ENCODE peak calls at places on chromosomes 4 and X, in five cellular contexts. V, W, S, B and H are unnamed samples.

GRCh38 chr4:119688439-119688838 is 59.8 kb upstream of the PDE5A start:
- DNase-seq in S (no peak), B (no peak), V (no peak), W (no peak), H (no peak)

GRCh38 chr4:110610940-110611785 is 11.7 kb downstream of the PITX2 start:
- DNase-seq in S (peak), V (no peak), B (no peak), W (no peak), H (no peak)

GRCh38 chrX:37350034-37350365 is 836 bp downstream of the PRRG1 start:
- DNase-seq in B (no peak), S (no peak), V (peak), W (peak), H (no peak)

GRCh38 chrX:148316446-148316845 is 184.0 kb upstream of the AFF2 start:
- DNase-seq in W (no peak), B (no peak), V (no peak), S (no peak), H (no peak)

GRCh38 chrX:40152706-40153334 is 55.1 kb upstream of the BCOR start:
- DNase-seq in V (no peak), S (peak), B (no peak), W (no peak), H (peak)

GRCh38 chr4:94978904-94979303 is 221.1 kb downstream of the BMPR1B start:
- DNase-seq in S (no peak), B (no peak), V (no peak), W (peak), H (no peak)

GRCh38 chr4:113697429-113697828 is 64.1 kb downstream of the CAMK2D start:
- DNase-seq in W (no peak), B (no peak), V (no peak), S (no peak), H (no peak)

GRCh38 chr4:48329976-48330375 is 11.4 kb upstream of the SLAIN2 start:
- DNase-seq in S (no peak), B (no peak), V (peak), W (peak), H (no peak)

GRCh38 chr4:145566767-145567166 is 52.4 kb upstream of the MMAA start:
- DNase-seq in V (no peak), B (no peak), W (no peak), S (no peak), H (no peak)

GRCh38 chrX:100098660-100099375 is 311.3 kb downstream of the PCDH19 start:
- DNase-seq in W (no peak), S (peak), V (peak), B (no peak), H (no peak)

GRCh38 chrX:155000841-155001240 is 21.7 kb downstream of the F8 start:
- DNase-seq in S (no peak), V (no peak), W (no peak), B (no peak), H (no peak)

GRCh38 chrX:110944793-110945466 is 149.3 kb upstream of the CHRDL1 start:
- DNase-seq in V (peak), S (peak), W (no peak), B (no peak), H (peak)

GRCh38 chr4:114378306-114378903 is 220.2 kb upstream of the UGT8 start:
- DNase-seq in S (peak), W (peak), B (no peak), V (no peak), H (no peak)

GRCh38 chr4:173522874-173523395 is 7.1 kb downstream of the HAND2 start:
- DNase-seq in S (no peak), W (no peak), V (no peak), B (no peak), H (no peak)

GRCh38 chr4:23923840-23924239 is 34.0 kb upstream of the PPARGC1A start:
- DNase-seq in B (no peak), S (peak), W (no peak), V (no peak), H (no peak)

GRCh38 chrX:77617206-77617605 is 168.8 kb downstream of the ATRX start:
- DNase-seq in V (no peak), B (no peak), S (no peak), W (no peak), H (no peak)

GRCh38 chrX:143642426-143642825 is 6.5 kb upstream of the SLITRK4 start:
- DNase-seq in V (no peak), B (no peak), W (no peak), S (no peak), H (no peak)

GRCh38 chr4:143085224-143085623 is 99.5 kb upstream of the USP38 start:
- DNase-seq in V (peak), S (no peak), W (peak), B (no peak), H (no peak)

GRCh38 chr4:148141536-148141935 is 300.7 kb downstream of the NR3C2 start:
- DNase-seq in W (no peak), B (no peak), S (no peak), V (no peak), H (no peak)

GRCh38 chrX:153600032-153600373 is 1.1 kb upstream of the CCNQ start:
- DNase-seq in W (no peak), S (peak), B (no peak), V (no peak), H (no peak)

GRCh38 chr4:73704314-73705055 is 35.9 kb upstream of the CXCL8 start:
- DNase-seq in B (no peak), W (peak), V (peak), S (peak), H (no peak)

GRCh38 chr4:99945718-99946345 is 586 bp downstream of the DNAJB14 start:
- DNase-seq in W (peak), B (no peak), V (peak), S (peak), H (no peak)
- H3K23ac ChIP-seq in W (peak), B (no peak), V (no peak), S (no peak), H (no peak)

GRCh38 chr4:137000432-137000831 is 531.9 kb downstream of the PCDH18 start:
- DNase-seq in B (no peak), W (no peak), S (no peak), V (no peak), H (no peak)
- H3K4ac ChIP-seq in B (no peak), W (no peak), S (no peak), V (no peak), H (no peak)

DNA sequence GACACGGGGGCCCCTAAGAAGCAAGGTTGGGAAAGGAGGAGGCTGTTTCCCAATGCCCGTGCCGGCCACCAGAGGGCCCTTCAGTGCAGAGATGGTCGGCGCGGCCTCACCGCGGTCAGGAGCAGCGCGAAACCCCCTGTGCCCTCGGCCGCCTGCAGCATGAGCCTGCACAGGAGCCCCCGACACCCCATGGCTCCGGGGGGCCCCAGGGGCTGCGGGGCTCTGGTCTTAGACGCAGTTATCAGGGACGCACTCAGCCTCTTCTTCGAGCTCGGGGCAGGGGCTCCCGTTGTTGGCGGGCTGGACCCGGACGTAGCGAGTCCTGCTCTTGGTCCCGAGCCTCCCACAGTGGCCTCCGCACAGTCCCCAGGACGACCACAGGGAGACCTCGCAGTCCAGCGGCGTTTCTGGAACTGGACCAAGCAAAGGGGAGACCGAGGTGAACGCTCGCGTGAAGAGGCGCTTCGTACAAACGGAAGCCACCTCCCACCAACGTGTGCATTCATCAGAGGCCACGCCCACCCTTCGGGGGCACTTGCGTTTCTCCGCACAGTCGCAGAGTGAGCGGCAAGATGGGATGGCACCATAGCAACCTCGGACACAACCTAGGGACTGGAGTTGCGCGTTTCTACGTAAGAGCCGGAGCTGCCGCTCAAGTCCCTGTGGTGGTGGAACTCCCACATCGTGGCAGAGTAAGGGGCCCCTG is 5.0 kb downstream of the SPON2 start:
- DNase-seq in S (peak), B (peak), W (peak), V (peak), H (peak)
- H3K23ac ChIP-seq in S (no peak), B (no peak), W (peak), V (no peak), H (no peak)

DNA sequence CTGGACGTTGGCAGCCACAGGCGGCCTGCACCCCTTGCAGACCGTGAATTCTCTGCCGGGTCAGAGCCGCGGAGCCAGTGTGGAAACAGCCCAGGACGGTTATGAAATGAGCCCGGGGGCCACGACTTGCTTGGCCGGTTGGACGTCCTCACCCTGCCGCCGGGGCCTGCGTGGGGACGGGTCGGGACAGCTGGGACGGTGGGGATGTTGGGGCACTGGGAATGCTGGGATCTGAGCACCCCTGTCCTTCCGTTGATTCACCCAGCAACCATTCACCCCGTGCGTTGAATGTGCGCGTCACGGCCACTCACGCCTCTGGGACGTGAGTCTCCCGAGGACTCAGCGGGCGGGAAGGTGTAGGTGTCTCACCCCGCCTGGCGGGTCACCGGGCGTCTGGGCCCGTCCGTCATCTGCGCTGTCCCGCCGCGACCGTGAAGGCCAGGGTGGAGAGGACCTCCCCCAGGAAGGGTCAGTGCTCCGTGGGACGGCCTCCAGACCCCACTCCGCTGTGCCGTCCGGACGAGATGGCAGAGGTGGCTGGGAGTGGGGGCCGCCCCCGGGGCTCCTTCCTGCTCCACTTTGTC is 4.5 kb upstream of the PLCXD1 start:
- DNase-seq in V (peak), B (no peak), W (peak), S (no peak), H (no peak)
- H3K4ac ChIP-seq in V (peak), B (peak), W (peak), S (no peak), H (no peak)

GRCh38 chr4:56315041-56315440 is 72.2 kb downstream of the AASDH start:
- DNase-seq in S (no peak), W (no peak), V (no peak), B (no peak), H (no peak)

GRCh38 chr4:56315543-56315942 is 71.7 kb downstream of the AASDH start:
- DNase-seq in V (no peak), S (no peak), W (no peak), B (no peak), H (no peak)

GRCh38 chr4:56314207-56314915 is 72.9 kb downstream of the AASDH start:
- DNase-seq in S (no peak), W (no peak), B (no peak), V (peak), H (peak)

GRCh38 chr4:56313132-56313531 is 74.2 kb downstream of the AASDH start:
- DNase-seq in V (no peak), B (no peak), S (no peak), W (no peak), H (no peak)

GRCh38 chr4:56316011-56316650 is 71.2 kb downstream of the AASDH start:
- DNase-seq in S (no peak), V (no peak), W (no peak), B (no peak), H (no peak)
- H3K23ac ChIP-seq in S (no peak), V (no peak), W (no peak), B (no peak), H (no peak)

DNA sequence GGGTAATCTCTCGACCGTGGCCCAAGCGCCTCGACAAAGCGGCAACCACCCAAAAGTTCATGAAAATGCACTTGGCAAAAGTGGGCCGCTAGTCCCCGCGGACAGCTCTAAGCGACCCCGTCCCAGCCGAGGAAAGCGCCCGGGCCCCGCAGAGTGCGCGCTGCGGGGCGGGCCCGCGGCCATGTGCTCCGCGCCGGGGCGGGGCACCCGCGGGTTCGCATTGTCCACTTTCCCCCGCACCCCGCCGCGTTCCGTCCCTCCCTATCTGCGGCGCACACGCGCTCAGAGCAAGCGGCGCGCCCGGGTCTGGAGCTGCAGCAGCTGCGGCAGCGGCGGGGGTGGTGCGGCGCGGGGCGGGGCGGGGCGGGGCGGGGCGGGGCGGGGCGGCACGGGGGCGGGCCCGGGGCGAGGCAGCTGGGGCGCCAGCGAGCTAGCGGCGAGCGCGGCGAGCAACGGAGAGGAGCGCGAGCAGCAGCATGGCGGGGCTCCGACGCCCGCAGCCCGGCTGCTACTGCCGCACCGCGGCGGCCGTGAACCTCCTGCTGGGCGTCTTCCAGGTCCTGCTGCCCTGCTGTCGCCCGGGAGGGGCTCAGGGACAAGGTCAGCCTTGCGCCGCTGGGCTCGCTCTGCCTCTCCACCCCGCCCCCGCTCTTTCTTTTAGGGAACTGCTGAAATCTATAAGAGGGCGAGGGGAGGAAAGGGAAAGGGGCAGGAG is at the start of gene TMEM131L:
- DNase-seq in B (no peak), W (peak), S (peak), V (peak), H (peak)
- H3K4ac ChIP-seq in B (peak), W (peak), S (no peak), V (peak), H (no peak)

GRCh38 chr4:1618438-1618837 is 65.7 kb downstream of the FAM53A start:
- DNase-seq in W (no peak), V (no peak), S (no peak), B (no peak), H (no peak)

GRCh38 chr4:1621996-1622637 is 62.0 kb downstream of the FAM53A start:
- DNase-seq in V (no peak), S (no peak), W (no peak), B (no peak), H (no peak)

GRCh38 chr4:1621526-1621925 is 62.6 kb downstream of the FAM53A start:
- DNase-seq in B (no peak), V (no peak), S (no peak), W (no peak), H (no peak)

GRCh38 chr4:1616574-1616964 is 67.5 kb downstream of the FAM53A start:
- DNase-seq in B (no peak), S (no peak), W (no peak), V (no peak), H (no peak)

GRCh38 chr4:1619151-1619672 is 64.9 kb downstream of the FAM53A start:
- DNase-seq in S (no peak), W (no peak), V (no peak), B (no peak), H (no peak)
- H3K23ac ChIP-seq in S (no peak), W (no peak), V (no peak), B (no peak), H (no peak)

GRCh38 chr4:153933851-153934688 is 145.2 kb upstream of the SFRP2 start:
- DNase-seq in S (peak), W (no peak), V (no peak), B (no peak), H (no peak)
- H3K4ac ChIP-seq in S (no peak), W (no peak), V (peak), B (no peak), H (no peak)

GRCh38 chrX:1591863-1592127 is 391 bp downstream of the AKAP17A start:
- DNase-seq in W (no peak), S (no peak), V (no peak), B (no peak), H (no peak)
- H3K23ac ChIP-seq in W (no peak), S (peak), V (no peak), B (no peak), H (no peak)

GRCh38 chr4:158316264-158316663 is 106.0 kb downstream of the TMEM144 start:
- DNase-seq in S (no peak), W (peak), B (no peak), V (no peak), H (no peak)

GRCh38 chr4:158314756-158315487 is 104.6 kb downstream of the TMEM144 start:
- DNase-seq in V (peak), W (peak), B (no peak), S (no peak), H (no peak)

GRCh38 chr4:158315706-158316105 is 105.4 kb downstream of the TMEM144 start:
- DNase-seq in W (peak), V (no peak), B (no peak), S (no peak), H (no peak)

DNA sequence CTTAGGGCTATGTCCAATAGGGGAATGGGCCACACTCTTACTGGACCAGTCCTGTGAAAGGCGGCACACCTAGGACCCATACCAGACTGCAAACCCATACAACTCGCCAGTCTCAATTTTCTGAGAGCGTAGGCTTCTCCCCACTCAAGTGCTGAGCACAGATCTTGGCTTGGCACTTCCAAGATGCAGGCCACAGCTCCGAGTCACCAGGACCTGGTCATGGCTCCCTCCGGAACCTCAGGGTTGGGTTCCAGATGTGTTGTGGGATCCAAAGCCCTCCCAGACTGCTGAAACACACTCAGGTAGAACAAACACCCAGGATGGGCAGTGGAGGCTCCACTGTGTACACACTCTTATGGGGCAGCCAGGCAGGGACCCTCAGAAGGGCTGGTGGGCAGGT is 103.3 kb downstream of the TMEM144 start:
- DNase-seq in W (peak), B (no peak), V (no peak), S (no peak), H (no peak)
- H3K4ac ChIP-seq in W (peak), B (no peak), V (no peak), S (no peak), H (no peak)